ENCODE peak calls at places on chromosomes 4 and X, in eight cellular contexts. H, J, C, G, T, V, E and M are unnamed samples.

GRCh38 chrX:17377047-17377692 is 2.2 kb downstream of the NHS start:
- DNase-seq in H (peak), J (no peak), C (no peak), G (peak), T (no peak), V (peak), E (peak), M (no peak)

GRCh38 chr4:176238819-176239218 is 30.2 kb downstream of the ASB5 start:
- DNase-seq in H (no peak), J (no peak), C (no peak), G (no peak), T (no peak), V (peak), E (no peak), M (peak)

GRCh38 chrX:18946157-18946556 is 37.8 kb downstream of the PHKA2 start:
- DNase-seq in H (no peak), J (no peak), C (no peak), G (no peak), T (no peak), V (no peak), E (no peak), M (no peak)

GRCh38 chr4:51851090-51851936 is 8.4 kb downstream of the DCUN1D4 start:
- DNase-seq in H (no peak), J (no peak), C (no peak), G (no peak), T (no peak), V (no peak), E (no peak), M (no peak)

GRCh38 chr4:134024251-134024650 is 177.3 kb downstream of the PABPC4L start:
- DNase-seq in H (no peak), J (no peak), C (no peak), G (no peak), T (peak), V (peak), E (no peak), M (no peak)

GRCh38 chr4:100742045-100742444 is 224.2 kb upstream of the EMCN start:
- DNase-seq in H (no peak), J (no peak), C (no peak), G (peak), T (peak), V (peak), E (no peak), M (peak)

GRCh38 chr4:153114771-153115321 is 89.4 kb upstream of the TRIM2 start:
- DNase-seq in H (no peak), J (no peak), C (no peak), G (peak), T (no peak), V (peak), E (no peak), M (no peak)

GRCh38 chr4:56637791-56638190 is 43.3 kb downstream of the HOPX start:
- DNase-seq in H (no peak), J (no peak), C (no peak), G (no peak), T (no peak), V (no peak), E (no peak), M (no peak)

GRCh38 chrX:36856849-36857248 is 151.3 kb upstream of the FAM47C start:
- DNase-seq in H (no peak), J (no peak), C (no peak), G (no peak), T (peak), V (peak), E (no peak), M (no peak)

GRCh38 chrX:36640232-36640631 is 367.9 kb upstream of the FAM47C start:
- DNase-seq in H (no peak), J (no peak), C (no peak), G (no peak), T (no peak), V (no peak), E (no peak), M (no peak)

GRCh38 chrX:69101655-69102251 is 63.5 kb downstream of the PJA1 start:
- DNase-seq in H (no peak), J (no peak), C (no peak), G (no peak), T (no peak), V (no peak), E (no peak), M (peak)

GRCh38 chr4:176406736-176407135 is 87.0 kb downstream of the SPCS3 start:
- DNase-seq in H (no peak), J (no peak), C (no peak), G (no peak), T (no peak), V (peak), E (no peak), M (no peak)

GRCh38 chrX:2483398-2483797 is 17.4 kb downstream of the DHRSX start:
- DNase-seq in H (no peak), J (no peak), C (no peak), G (no peak), T (no peak), V (no peak), E (no peak), M (peak)

GRCh38 chrX:34379891-34380290 is 247.8 kb upstream of the FAM47A start:
- DNase-seq in H (no peak), J (no peak), C (no peak), G (no peak), T (no peak), V (peak), E (no peak), M (no peak)

GRCh38 chr4:153045111-153045982 is 109.2 kb downstream of the FHDC1 start:
- DNase-seq in H (no peak), J (no peak), C (no peak), G (no peak), T (peak), V (no peak), E (no peak), M (no peak)

GRCh38 chr4:111268769-111269414 is 646.0 kb upstream of the PITX2 start:
- DNase-seq in H (no peak), J (no peak), C (no peak), G (peak), T (no peak), V (peak), E (no peak), M (no peak)

GRCh38 chrX:22323541-22323940 is 50.8 kb downstream of the CBLL2 start:
- DNase-seq in H (no peak), J (no peak), C (no peak), G (peak), T (no peak), V (peak), E (no peak), M (no peak)

GRCh38 chr4:150343796-150344195 is 238.2 kb upstream of the MAB21L2 start:
- DNase-seq in H (no peak), J (no peak), C (no peak), G (no peak), T (no peak), V (no peak), E (no peak), M (no peak)

GRCh38 chrX:132622130-132622529 is 133.3 kb upstream of the MBNL3 start:
- DNase-seq in H (no peak), J (no peak), C (no peak), G (peak), T (no peak), V (peak), E (no peak), M (peak)

GRCh38 chr4:6575503-6576240 is 683 bp downstream of the MAN2B2 start:
- DNase-seq in H (no peak), J (no peak), C (no peak), G (no peak), T (no peak), V (no peak), E (no peak), M (no peak)

GRCh38 chr4:183399166-183399565 is 45.3 kb upstream of the CDKN2AIP start:
- DNase-seq in H (no peak), J (no peak), C (no peak), G (no peak), T (peak), V (no peak), E (no peak), M (no peak)

GRCh38 chr4:104490096-104490769 is 4.5 kb downstream of the CXXC4 start:
- DNase-seq in H (no peak), J (no peak), C (no peak), G (no peak), T (no peak), V (no peak), E (no peak), M (peak)

GRCh38 chrX:1222511-1223252 is 10.2 kb upstream of the CRLF2 start:
- DNase-seq in H (no peak), J (no peak), C (no peak), G (no peak), T (no peak), V (peak), E (no peak), M (no peak)

GRCh38 chr4:184056877-184057276 is 151.8 kb downstream of the STOX2 start:
- DNase-seq in H (no peak), J (no peak), C (no peak), G (no peak), T (no peak), V (no peak), E (no peak), M (no peak)

GRCh38 chrX:39689374-39690104 is 408.2 kb downstream of the BCOR start:
- DNase-seq in H (peak), J (no peak), C (no peak), G (no peak), T (no peak), V (no peak), E (no peak), M (peak)

GRCh38 chr4:177107288-177107901 is 202.3 kb upstream of the NEIL3 start:
- DNase-seq in H (no peak), J (no peak), C (no peak), G (peak), T (no peak), V (peak), E (no peak), M (no peak)

GRCh38 chr4:163165217-163166017 is 1.3 kb downstream of the NAF1 start:
- DNase-seq in H (no peak), J (no peak), C (no peak), G (peak), T (peak), V (no peak), E (no peak), M (no peak)

GRCh38 chr4:40553995-40554394 is 75.7 kb downstream of the RBM47 start:
- DNase-seq in H (no peak), J (no peak), C (no peak), G (no peak), T (peak), V (no peak), E (no peak), M (no peak)

GRCh38 chr4:39568805-39569204 is 41.6 kb upstream of the UGDH start:
- DNase-seq in H (no peak), J (no peak), C (no peak), G (no peak), T (no peak), V (peak), E (no peak), M (no peak)

GRCh38 chr4:183408791-183409190 is 35.6 kb upstream of the CDKN2AIP start:
- DNase-seq in H (no peak), J (peak), C (no peak), G (no peak), T (peak), V (no peak), E (no peak), M (no peak)

GRCh38 chr4:186067757-186068385 is 1.1 kb upstream of the TLR3 start:
- DNase-seq in H (no peak), J (peak), C (no peak), G (peak), T (peak), V (peak), E (no peak), M (peak)